ENCODE peak calls at places on chromosome 1, in six cellular contexts. C is H9, V is neuronal stem cell, U is H1, I is IMR-90, Y is trophoblast cell. A is an unnamed sample.

GRCh38 chr1:53729536-53730485 is 9.2 kb downstream of the GLIS1 start:
- DNase-seq in V (no peak), C (no peak), U (no peak), Y (no peak), I (no peak), A (no peak)

GRCh38 chr1:161382214-161383019 is 14.7 kb upstream of the CFAP126 start:
- DNase-seq in V (peak), Y (peak), I (peak), C (no peak), U (no peak), A (peak)

GRCh38 chr1:191206808-191207207 is 729.1 kb upstream of the BRINP3 start:
- DNase-seq in V (no peak), Y (no peak), I (peak), C (no peak), U (no peak), A (no peak)

GRCh38 chr1:116817582-116818064 is 63.4 kb downstream of the CD2 start:
- DNase-seq in V (peak), U (peak), C (peak), Y (peak), I (peak), A (peak)

GRCh38 chr1:33637846-33638440 is 165.5 kb downstream of the ZSCAN20 start:
- DNase-seq in V (no peak), Y (no peak), C (no peak), I (no peak), U (no peak), A (no peak)

GRCh38 chr1:240973875-240974274 is 361.9 kb upstream of the GREM2 start:
- DNase-seq in Y (no peak), V (no peak), I (no peak), U (no peak), C (no peak), A (no peak)

GRCh38 chr1:72915581-72915980 is 633.2 kb upstream of the NEGR1 start:
- DNase-seq in C (peak), Y (no peak), V (no peak), I (no peak), U (no peak), A (no peak)

GRCh38 chr1:234295626-234296025 is 77.6 kb upstream of the COA6 start:
- DNase-seq in U (no peak), C (no peak), V (no peak), Y (no peak), I (no peak), A (no peak)

GRCh38 chr1:29043270-29043971 is 80.3 kb downstream of the TMEM200B start:
- DNase-seq in C (no peak), V (no peak), I (no peak), U (no peak), Y (no peak), A (no peak)

GRCh38 chr1:31101147-31101502 is 35.6 kb upstream of the PUM1 start:
- DNase-seq in Y (no peak), U (no peak), V (no peak), C (no peak), I (peak), A (peak)

GRCh38 chr1:39255212-39255611 is 50.7 kb downstream of the MACF1 start:
- DNase-seq in C (no peak), Y (peak), I (peak), U (no peak), V (no peak), A (no peak)

GRCh38 chr1:111516008-111516535 is 12.6 kb upstream of the ADORA3 start:
- DNase-seq in U (peak), V (no peak), Y (no peak), C (peak), I (peak), A (no peak)

GRCh38 chr1:154478013-154478412 is 24.0 kb upstream of the TDRD10 start:
- DNase-seq in V (no peak), C (no peak), U (no peak), Y (no peak), I (no peak), A (no peak)

GRCh38 chr1:85559890-85560289 is 20.7 kb upstream of the CCN1 start:
- DNase-seq in U (no peak), I (no peak), C (no peak), V (no peak), Y (no peak), A (no peak)

GRCh38 chr1:184753608-184754478 is 815 bp downstream of the EDEM3 start:
- DNase-seq in C (peak), U (no peak), I (peak), Y (peak), V (no peak), A (peak)

GRCh38 chr1:223405507-223405906 is 12.3 kb downstream of the CCDC185 start:
- DNase-seq in I (no peak), V (no peak), C (no peak), U (no peak), Y (no peak), A (no peak)

GRCh38 chr1:233662503-233663105 is 48.7 kb downstream of the KCNK1 start:
- DNase-seq in V (no peak), C (no peak), U (no peak), I (peak), Y (no peak), A (no peak)

DNA sequence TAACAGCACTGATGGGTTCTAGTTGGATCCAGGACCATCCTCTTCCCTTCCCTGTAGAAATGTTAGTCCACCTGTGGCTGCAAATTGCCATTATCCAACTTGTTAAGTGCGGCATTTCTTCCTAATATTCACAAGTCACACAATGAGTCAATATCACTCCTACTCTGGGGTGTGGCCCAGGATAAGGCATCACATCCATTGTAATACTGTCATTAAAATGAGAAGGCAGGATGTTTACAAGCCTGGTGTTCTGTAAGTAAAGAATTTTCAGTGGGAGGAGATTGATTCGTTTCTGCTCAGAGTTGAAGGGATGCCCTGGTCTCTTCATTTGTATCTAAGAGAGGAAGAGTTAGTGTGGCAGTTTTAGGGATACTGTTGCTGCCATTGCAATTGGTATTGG is 18.1 kb upstream of the ARHGAP29 start:
- DNase-seq in U (no peak), Y (no peak), I (peak), V (no peak), C (no peak), A (no peak)
- H3K27ac ChIP-seq in U (no peak), Y (no peak), I (no peak), V (no peak), C (no peak), A (no peak)

GRCh38 chr1:202117898-202118371 is 4.8 kb upstream of the GPR37L1 start:
- DNase-seq in I (no peak), V (no peak), U (no peak), C (no peak), Y (peak), A (no peak)
- H3K14ac ChIP-seq in I (no peak), V (no peak), U (no peak), C (no peak), Y (no peak), A (no peak)

GRCh38 chr1:219067350-219067712 is 106.3 kb upstream of the LYPLAL1 start:
- DNase-seq in C (no peak), U (no peak), I (no peak), Y (no peak), V (no peak), A (no peak)
- H3K27ac ChIP-seq in C (no peak), U (no peak), I (peak), Y (peak), V (no peak), A (no peak)

GRCh38 chr1:149932474-149932873 is 4.2 kb downstream of the MTMR11 start:
- DNase-seq in V (no peak), U (no peak), I (no peak), C (no peak), Y (no peak), A (no peak)
- H3K14ac ChIP-seq in V (no peak), U (no peak), I (no peak), C (no peak), Y (no peak), A (no peak)

GRCh38 chr1:10680487-10680886 is 116.0 kb downstream of the CASZ1 start:
- DNase-seq in Y (peak), I (no peak), V (no peak), U (no peak), C (no peak), A (peak)

GRCh38 chr1:10678852-10679251 is 117.6 kb downstream of the CASZ1 start:
- DNase-seq in Y (no peak), I (no peak), U (no peak), V (no peak), C (no peak), A (no peak)

GRCh38 chr1:10678395-10678794 is 118.1 kb downstream of the CASZ1 start:
- DNase-seq in U (no peak), I (no peak), V (no peak), C (no peak), Y (no peak), A (no peak)

GRCh38 chr1:10681296-10682113 is 114.9 kb downstream of the CASZ1 start:
- DNase-seq in C (no peak), Y (no peak), U (no peak), V (no peak), I (no peak), A (no peak)

GRCh38 chr1:10679521-10680220 is 116.8 kb downstream of the CASZ1 start:
- DNase-seq in V (peak), C (peak), Y (peak), U (peak), I (peak), A (peak)
- H3K27ac ChIP-seq in V (no peak), C (no peak), Y (no peak), U (no peak), I (no peak), A (no peak)

GRCh38 chr1:71448444-71448843 is 367.6 kb upstream of the ZRANB2 start:
- DNase-seq in I (no peak), Y (peak), C (no peak), U (no peak), V (no peak), A (no peak)
- H3K14ac ChIP-seq in I (no peak), Y (no peak), C (no peak), U (no peak), V (no peak), A (no peak)

DNA sequence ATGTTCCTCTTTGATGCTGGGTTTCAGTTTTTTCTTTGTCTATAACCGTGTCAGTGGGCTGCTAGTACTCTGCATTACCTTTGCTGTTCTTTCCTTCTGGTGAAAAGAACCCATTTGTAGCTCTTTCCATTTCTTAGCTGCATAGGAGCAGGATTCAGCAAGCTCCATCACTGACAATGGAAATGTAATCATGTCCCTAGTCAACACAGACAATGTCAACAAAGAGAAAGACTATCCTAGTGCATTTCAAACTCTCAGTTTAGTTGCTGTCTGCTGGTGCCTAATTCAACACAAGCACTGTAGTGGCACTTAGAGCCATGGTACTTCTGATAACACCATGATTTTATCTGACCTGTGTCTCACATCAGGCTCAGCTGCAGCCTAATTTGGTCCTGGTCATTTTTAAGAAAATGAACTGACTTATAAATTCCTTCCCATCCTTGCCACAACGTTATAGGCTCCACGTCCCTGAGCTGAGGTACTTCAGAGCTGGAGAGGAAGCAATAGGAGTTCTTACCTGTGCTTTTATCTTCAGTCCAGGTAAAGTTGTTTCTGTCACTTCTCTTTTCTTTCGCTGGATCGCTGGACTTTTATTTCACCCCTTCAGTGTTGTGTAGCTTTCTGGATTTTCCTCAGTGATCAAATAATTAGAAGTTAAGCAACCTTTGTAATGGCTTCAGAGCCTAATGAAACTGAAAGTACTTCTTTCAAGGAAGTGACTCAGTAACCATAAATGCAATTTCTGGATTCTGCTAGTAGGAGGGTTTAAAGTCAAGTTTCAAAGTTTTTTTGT is at the start of gene GBP3:
- DNase-seq in Y (peak), C (no peak), I (peak), U (no peak), V (no peak), A (peak)
- H3K27ac ChIP-seq in Y (no peak), C (no peak), I (peak), U (no peak), V (no peak), A (peak)

GRCh38 chr1:212587304-212588136 is 21.0 kb upstream of the ATF3 start:
- DNase-seq in C (no peak), I (peak), U (no peak), V (no peak), Y (peak), A (no peak)
- H3K14ac ChIP-seq in C (no peak), I (no peak), U (no peak), V (no peak), Y (no peak), A (no peak)

GRCh38 chr1:203147376-203147775 is 19.9 kb downstream of the ADORA1 start:
- DNase-seq in C (no peak), U (no peak), Y (no peak), I (no peak), V (no peak), A (no peak)
- H3K27ac ChIP-seq in C (no peak), U (no peak), Y (no peak), I (no peak), V (no peak), A (no peak)

DNA sequence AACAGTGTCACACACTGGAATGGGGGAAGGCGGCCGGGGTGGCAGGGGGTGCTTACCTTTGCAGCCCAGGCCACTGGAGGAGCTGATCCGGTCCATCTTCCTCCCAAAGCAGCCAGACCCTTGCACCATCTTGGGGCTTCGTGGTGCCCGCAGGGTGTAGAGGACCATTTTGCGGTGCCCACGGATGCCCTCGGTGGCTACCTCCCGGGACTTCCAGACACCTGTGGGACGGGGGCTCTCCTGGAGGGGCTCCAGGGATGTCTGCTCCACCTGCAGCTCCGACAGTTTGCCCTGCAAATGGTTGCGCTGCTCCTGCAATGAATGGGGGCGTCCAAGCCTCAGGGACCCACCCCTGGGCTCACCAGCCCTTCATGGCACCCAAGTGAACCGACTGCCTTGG is 587 bp downstream of the NPPB start:
- DNase-seq in V (no peak), I (no peak), U (no peak), Y (no peak), C (no peak), A (no peak)
- H3K14ac ChIP-seq in V (no peak), I (no peak), U (no peak), Y (no peak), C (no peak), A (no peak)

A was measured in mesenchymal stem cell.